ENCODE peak calls at places on chromosomes 5 and 9, in six cellular contexts. One of them, this sample, is unnamed.

GRCh38 chr5:176653401-176653800 is 6.1 kb downstream of the TSPAN17 start:
- DNase-seq in BJ: no peak
- DNase-seq in foreskin fibroblast: peak
- DNase-seq in NCI-H187 treated with DMSO at 0.1 percent for 48 hours: no peak
- DNase-seq in choroid plexus epithelial cell: no peak
- DNase-seq in progenitor cell of endocrine pancreas: no peak
- DNase-seq in this sample: no peak

GRCh38 chr9:33211695-33212393 is 28.1 kb upstream of the SPINK4 start:
- DNase-seq in BJ: no peak
- DNase-seq in foreskin fibroblast: peak
- DNase-seq in NCI-H187 treated with DMSO at 0.1 percent for 48 hours: no peak
- DNase-seq in choroid plexus epithelial cell: peak
- DNase-seq in progenitor cell of endocrine pancreas: no peak
- DNase-seq in this sample: peak

GRCh38 chr9:112361602-112362001 is 18.3 kb upstream of the HSDL2 start:
- DNase-seq in BJ: no peak
- DNase-seq in foreskin fibroblast: peak
- DNase-seq in NCI-H187 treated with DMSO at 0.1 percent for 48 hours: no peak
- DNase-seq in choroid plexus epithelial cell: peak
- DNase-seq in progenitor cell of endocrine pancreas: no peak
- DNase-seq in this sample: no peak

GRCh38 chr9:113807173-113808061 is 68.7 kb upstream of the ZNF618 start:
- DNase-seq in BJ: no peak
- DNase-seq in foreskin fibroblast: peak
- DNase-seq in NCI-H187 treated with DMSO at 0.1 percent for 48 hours: no peak
- DNase-seq in choroid plexus epithelial cell: peak
- DNase-seq in progenitor cell of endocrine pancreas: peak
- DNase-seq in this sample: peak

GRCh38 chr5:27472875-27473274 is 434.5 kb upstream of the CDH9 start:
- DNase-seq in BJ: no peak
- DNase-seq in foreskin fibroblast: no peak
- DNase-seq in NCI-H187 treated with DMSO at 0.1 percent for 48 hours: no peak
- DNase-seq in choroid plexus epithelial cell: no peak
- DNase-seq in progenitor cell of endocrine pancreas: no peak
- DNase-seq in this sample: no peak

GRCh38 chr9:25654417-25654816 is 23.8 kb downstream of the TUSC1 start:
- DNase-seq in BJ: no peak
- DNase-seq in foreskin fibroblast: no peak
- DNase-seq in NCI-H187 treated with DMSO at 0.1 percent for 48 hours: no peak
- DNase-seq in choroid plexus epithelial cell: no peak
- DNase-seq in progenitor cell of endocrine pancreas: no peak
- DNase-seq in this sample: no peak

GRCh38 chr9:121322737-121323448 is 47.2 kb downstream of the STOM start:
- DNase-seq in BJ: no peak
- DNase-seq in foreskin fibroblast: no peak
- DNase-seq in NCI-H187 treated with DMSO at 0.1 percent for 48 hours: no peak
- DNase-seq in choroid plexus epithelial cell: peak
- DNase-seq in progenitor cell of endocrine pancreas: no peak
- DNase-seq in this sample: no peak

GRCh38 chr9:129655142-129655541 is 10.3 kb upstream of the PRRX2 start:
- DNase-seq in BJ: no peak
- DNase-seq in foreskin fibroblast: no peak
- DNase-seq in NCI-H187 treated with DMSO at 0.1 percent for 48 hours: no peak
- DNase-seq in choroid plexus epithelial cell: no peak
- DNase-seq in progenitor cell of endocrine pancreas: no peak
- DNase-seq in this sample: no peak

GRCh38 chr9:33246269-33246860 is 6.4 kb downstream of the SPINK4 start:
- DNase-seq in BJ: no peak
- DNase-seq in foreskin fibroblast: no peak
- DNase-seq in NCI-H187 treated with DMSO at 0.1 percent for 48 hours: no peak
- DNase-seq in choroid plexus epithelial cell: no peak
- DNase-seq in progenitor cell of endocrine pancreas: no peak
- DNase-seq in this sample: no peak

GRCh38 chr5:172911976-172912375 is 47.2 kb upstream of the RPL26L1 start:
- DNase-seq in BJ: no peak
- DNase-seq in foreskin fibroblast: no peak
- DNase-seq in NCI-H187 treated with DMSO at 0.1 percent for 48 hours: no peak
- DNase-seq in choroid plexus epithelial cell: no peak
- DNase-seq in progenitor cell of endocrine pancreas: no peak
- DNase-seq in this sample: no peak

GRCh38 chr5:151082976-151083651 is 2.3 kb upstream of the TNIP1 start:
- DNase-seq in BJ: no peak
- DNase-seq in foreskin fibroblast: no peak
- DNase-seq in NCI-H187 treated with DMSO at 0.1 percent for 48 hours: peak
- DNase-seq in choroid plexus epithelial cell: no peak
- DNase-seq in progenitor cell of endocrine pancreas: no peak
- DNase-seq in this sample: no peak

GRCh38 chr5:100026601-100027000 is 508.6 kb upstream of the FAM174A start:
- DNase-seq in BJ: no peak
- DNase-seq in foreskin fibroblast: no peak
- DNase-seq in NCI-H187 treated with DMSO at 0.1 percent for 48 hours: no peak
- DNase-seq in choroid plexus epithelial cell: peak
- DNase-seq in progenitor cell of endocrine pancreas: no peak
- DNase-seq in this sample: no peak